ENCODE peak calls at places on chromosomes 11 and 22, in five cellular contexts. N is M059J; P is stimulated activated CD4-positive, alpha-beta T cell treated with anti-CD3 and anti-CD28 coated beads, Interleukin-15, amount 100 ng/mL, for 1 hour; S is mucosa of gallbladder; Y is astrocyte of the spinal cord. X is an unnamed sample.

GRCh38 chr11:76665172-76665571 is 5.4 kb downstream of the LRRC32 start:
- DNase-seq in N (no peak), P (no peak), S (no peak), Y (no peak), X (no peak)

GRCh38 chr22:46432164-46433068 is 96.9 kb downstream of the TRMU start:
- DNase-seq in N (no peak), P (no peak), S (no peak), Y (no peak), X (no peak)

GRCh38 chr11:130689222-130689908 is 226.9 kb downstream of the SNX19 start:
- DNase-seq in N (no peak), P (no peak), S (no peak), Y (peak), X (no peak)

GRCh38 chr11:129605815-129606214 is 209.8 kb upstream of the TMEM45B start:
- DNase-seq in N (no peak), P (no peak), S (no peak), Y (no peak), X (no peak)

GRCh38 chr22:35993048-35993714 is 35.4 kb downstream of the RBFOX2 start:
- DNase-seq in N (no peak), P (no peak), S (no peak), Y (no peak), X (no peak)

GRCh38 chr11:133228406-133229330 is 303.6 kb downstream of the OPCML start:
- DNase-seq in N (no peak), P (no peak), S (no peak), Y (no peak), X (no peak)

GRCh38 chr11:90661233-90661632 is 438.4 kb upstream of the CHORDC1 start:
- DNase-seq in N (no peak), P (no peak), S (no peak), Y (no peak), X (no peak)

GRCh38 chr11:75190652-75191329 is 39.9 kb downstream of the SLCO2B1 start:
- DNase-seq in N (no peak), P (no peak), S (no peak), Y (no peak), X (no peak)

GRCh38 chr11:134579709-134580634 is 167.9 kb upstream of the B3GAT1 start:
- DNase-seq in N (no peak), P (no peak), S (peak), Y (no peak), X (no peak)

GRCh38 chr22:43796567-43796966 is 15.5 kb downstream of the EFCAB6 start:
- DNase-seq in N (peak), P (no peak), S (no peak), Y (peak), X (no peak)

GRCh38 chr22:45308624-45309421 is 911 bp upstream of the FAM118A start:
- DNase-seq in N (no peak), P (no peak), S (no peak), Y (no peak), X (no peak)

GRCh38 chr11:6204708-6205107 is 649 bp upstream of the C11orf42 start:
- DNase-seq in N (no peak), P (no peak), S (no peak), Y (no peak), X (no peak)

GRCh38 chr11:83538286-83538685 is 252.1 kb upstream of the CCDC90B start:
- DNase-seq in N (no peak), P (no peak), S (no peak), Y (no peak), X (no peak)

GRCh38 chr11:134379241-134379640 is 32.8 kb downstream of the B3GAT1 start:
- DNase-seq in N (no peak), P (no peak), S (no peak), Y (no peak), X (no peak)

GRCh38 chr22:40028098-40028425 is 33.3 kb downstream of the FAM83F start:
- DNase-seq in N (no peak), P (no peak), S (no peak), Y (no peak), X (no peak)